ENCODE peak calls at places on chromosomes 16 and 17, in eight cellular contexts. L is CD4-positive, alpha-beta T cell; A is cardiac fibroblast; Y is fibroblast of mammary gland; B is breast epithelium; T is mesothelial cell of epicardium; G is GM12878; S is PC-9. O is an unnamed sample.

GRCh38 chr17:76427457-76428231 is 25.3 kb downstream of the UBE2O start:
- DNase-seq in Y (peak), G (no peak), S (no peak), L (no peak), B (no peak), T (no peak), A (peak), O (peak)

GRCh38 chr17:6066183-6066948 is 3.8 kb upstream of the WSCD1 start:
- DNase-seq in L (no peak), T (no peak), S (no peak), B (no peak), G (no peak), A (no peak), Y (peak), O (peak)

GRCh38 chr16:8685617-8686016 is 11.2 kb downstream of the ABAT start:
- DNase-seq in L (no peak), B (no peak), G (no peak), S (no peak), Y (no peak), T (no peak), A (no peak), O (no peak)

GRCh38 chr17:75153854-75154194 is 488 bp downstream of the JPT1 start:
- DNase-seq in S (no peak), T (no peak), B (no peak), Y (no peak), L (no peak), G (no peak), A (no peak), O (peak)

GRCh38 chr17:82489117-82489516 is 30.4 kb upstream of the FOXK2 start:
- DNase-seq in B (no peak), A (peak), S (no peak), T (no peak), Y (peak), L (no peak), G (no peak), O (peak)

GRCh38 chr17:49414271-49414621 is 436 bp downstream of the PHB1 start:
- DNase-seq in S (no peak), T (no peak), L (no peak), A (no peak), B (no peak), Y (peak), G (no peak), O (no peak)

GRCh38 chr16:1960665-1961630 is 1.6 kb downstream of the NDUFB10 start:
- DNase-seq in B (no peak), L (no peak), A (no peak), G (no peak), S (peak), T (no peak), Y (peak), O (peak)

GRCh38 chr17:35766903-35767510 is 6.3 kb downstream of the C17orf50 start:
- DNase-seq in Y (peak), L (no peak), G (no peak), A (peak), S (no peak), T (no peak), B (no peak), O (peak)

GRCh38 chr16:24701521-24701951 is 27.9 kb upstream of the TNRC6A start:
- DNase-seq in S (peak), T (no peak), A (peak), Y (peak), G (no peak), L (no peak), B (no peak), O (peak)

GRCh38 chr17:80220709-80221215 is 535 bp downstream of the SLC26A11 start:
- DNase-seq in T (no peak), Y (no peak), S (no peak), L (no peak), B (no peak), A (peak), G (no peak), O (no peak)

GRCh38 chr17:57574040-57574513 is 171.0 kb downstream of the CCDC182 start:
- DNase-seq in T (no peak), S (no peak), A (peak), G (no peak), Y (peak), L (no peak), B (peak), O (peak)

GRCh38 chr17:2194778-2195417 is 108.7 kb downstream of the SMG6 start:
- DNase-seq in B (no peak), T (no peak), A (peak), S (peak), L (no peak), Y (no peak), G (no peak), O (no peak)

GRCh38 chr16:12089492-12090161 is 113.1 kb downstream of the SNX29 start:
- DNase-seq in S (no peak), Y (peak), L (peak), A (peak), B (no peak), G (no peak), T (no peak), O (no peak)

GRCh38 chr16:74107795-74108610 is 188.6 kb upstream of the PSMD7 start:
- DNase-seq in B (no peak), A (peak), Y (peak), T (no peak), G (peak), S (peak), L (no peak), O (no peak)

GRCh38 chr17:45234641-45235040 is 13.0 kb downstream of the FMNL1 start:
- DNase-seq in T (no peak), Y (no peak), S (no peak), L (peak), A (no peak), B (no peak), G (no peak), O (no peak)

GRCh38 chr17:44527954-44528353 is 24.7 kb upstream of the GPATCH8 start:
- DNase-seq in B (no peak), Y (no peak), A (no peak), S (no peak), T (no peak), L (no peak), G (no peak), O (no peak)

GRCh38 chr16:86307518-86307903 is 202.8 kb upstream of the FOXF1 start:
- DNase-seq in T (no peak), A (peak), Y (peak), L (no peak), G (no peak), B (no peak), S (no peak), O (peak)

GRCh38 chr16:69399361-69399760 is 13.6 kb upstream of the TERF2 start:
- DNase-seq in S (no peak), Y (peak), G (no peak), A (peak), T (no peak), B (no peak), L (no peak), O (peak)

GRCh38 chr16:10754941-10755340 is 11.3 kb downstream of the NUBP1 start:
- DNase-seq in G (no peak), A (peak), T (no peak), Y (peak), L (no peak), B (no peak), S (peak), O (peak)

GRCh38 chr17:17345294-17345597 is 42.1 kb downstream of the NT5M start:
- DNase-seq in L (peak), A (no peak), Y (no peak), T (no peak), S (no peak), G (no peak), B (no peak), O (no peak)

GRCh38 chr16:14202697-14203096 is 131.6 kb downstream of the MRTFB start:
- DNase-seq in S (no peak), T (no peak), A (peak), B (no peak), L (no peak), G (no peak), Y (peak), O (no peak)

GRCh38 chr16:57778658-57779057 is 23.6 kb downstream of the KIFC3 start:
- DNase-seq in S (no peak), A (no peak), B (no peak), G (no peak), T (no peak), L (no peak), Y (no peak), O (no peak)

GRCh38 chr16:57773019-57773418 is 29.3 kb downstream of the KIFC3 start:
- DNase-seq in Y (no peak), T (no peak), G (no peak), B (no peak), A (no peak), S (no peak), L (no peak), O (no peak)

GRCh38 chr16:57774886-57775285 is 27.4 kb downstream of the KIFC3 start:
- DNase-seq in Y (no peak), G (no peak), B (no peak), L (no peak), A (no peak), T (no peak), S (no peak), O (no peak)

GRCh38 chr16:57773680-57774295 is 28.5 kb downstream of the KIFC3 start:
- DNase-seq in B (no peak), L (no peak), A (no peak), G (no peak), S (no peak), Y (peak), T (no peak), O (no peak)

DNA sequence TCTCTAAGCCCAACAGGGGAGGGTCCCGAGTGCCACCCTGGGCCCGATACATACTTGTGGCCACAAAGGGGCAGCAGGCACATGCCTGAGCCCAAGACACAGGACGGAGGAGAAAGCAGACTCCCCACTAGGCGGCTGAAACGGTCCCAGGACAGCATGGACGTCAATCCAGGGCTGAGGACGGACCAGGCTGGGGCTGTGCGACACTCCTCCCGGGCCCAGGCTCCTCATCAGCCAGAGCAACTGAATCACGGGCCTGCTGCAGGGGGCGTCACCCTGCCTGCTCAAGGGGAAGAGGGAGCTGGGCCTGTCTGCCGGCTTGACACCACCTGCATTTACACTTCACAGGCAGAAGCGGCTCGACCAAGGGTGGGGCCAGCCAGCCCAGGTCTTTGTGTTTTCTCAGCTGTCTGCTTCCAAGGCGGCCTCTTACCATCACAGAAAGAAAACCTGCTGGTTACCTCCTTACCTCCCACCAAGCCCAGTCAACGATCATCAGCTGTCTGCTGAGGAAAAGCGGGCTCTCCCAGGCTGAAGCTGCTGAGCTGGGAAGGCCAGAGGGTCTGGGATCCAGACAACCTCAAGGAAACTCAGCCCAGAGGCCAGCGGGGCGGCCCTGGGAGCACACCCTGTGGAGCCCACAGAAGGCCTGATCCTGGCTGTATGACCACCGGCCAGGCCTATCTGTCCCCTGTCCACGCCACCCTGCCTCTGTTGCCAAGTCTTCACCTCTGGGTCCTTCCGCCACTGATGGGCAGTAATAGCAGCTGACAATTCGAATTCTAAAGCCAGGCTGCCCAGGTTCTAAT is 26.4 kb downstream of the KIFC3 start:
- DNase-seq in A (peak), B (no peak), S (no peak), G (no peak), Y (no peak), L (no peak), T (no peak), O (no peak)
- TF ChIP-seq CTCF in A (no peak), B (no peak), S (no peak), G (peak), Y (no peak), L (no peak), T (peak), O (peak)

DNA sequence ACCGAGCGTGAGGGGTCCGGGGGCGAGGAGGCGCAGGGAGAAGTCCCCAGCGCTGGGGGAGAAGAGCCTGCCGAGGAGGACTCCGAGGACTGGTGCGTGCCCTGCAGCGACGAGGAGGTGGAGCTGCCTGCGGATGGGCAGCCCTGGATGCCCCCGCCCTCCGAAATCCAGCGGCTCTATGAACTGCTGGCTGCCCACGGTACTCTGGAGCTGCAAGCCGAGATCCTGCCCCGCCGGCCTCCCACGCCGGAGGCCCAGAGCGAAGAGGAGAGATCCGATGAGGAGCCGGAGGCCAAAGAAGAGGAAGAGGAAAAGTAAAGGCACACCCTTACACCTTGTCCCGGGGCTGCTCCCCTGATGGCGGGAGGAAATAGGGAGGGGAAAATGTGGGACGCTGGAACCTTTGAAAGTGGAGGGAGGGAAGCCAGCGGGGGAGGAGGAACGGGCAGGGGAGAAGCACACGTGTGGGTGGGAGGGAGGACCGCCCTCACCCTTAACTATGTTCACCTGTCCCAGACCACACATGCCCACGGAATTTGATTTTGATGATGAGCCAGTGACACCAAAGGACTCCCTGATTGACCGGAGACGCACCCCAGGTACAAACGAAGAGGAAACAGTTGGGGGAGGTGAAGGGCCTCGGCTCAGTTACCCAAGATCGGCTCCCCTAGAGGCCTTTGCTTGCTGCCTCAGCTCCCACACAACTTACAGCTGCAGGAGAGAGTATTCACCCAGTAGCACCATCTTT is 916 bp downstream of the PAGR1 start:
- DNase-seq in G (no peak), B (no peak), S (peak), Y (peak), L (peak), T (no peak), A (peak), O (peak)
- TF ChIP-seq CTCF in G (peak), B (no peak), S (no peak), Y (no peak), L (no peak), T (no peak), A (peak), O (no peak)

DNA sequence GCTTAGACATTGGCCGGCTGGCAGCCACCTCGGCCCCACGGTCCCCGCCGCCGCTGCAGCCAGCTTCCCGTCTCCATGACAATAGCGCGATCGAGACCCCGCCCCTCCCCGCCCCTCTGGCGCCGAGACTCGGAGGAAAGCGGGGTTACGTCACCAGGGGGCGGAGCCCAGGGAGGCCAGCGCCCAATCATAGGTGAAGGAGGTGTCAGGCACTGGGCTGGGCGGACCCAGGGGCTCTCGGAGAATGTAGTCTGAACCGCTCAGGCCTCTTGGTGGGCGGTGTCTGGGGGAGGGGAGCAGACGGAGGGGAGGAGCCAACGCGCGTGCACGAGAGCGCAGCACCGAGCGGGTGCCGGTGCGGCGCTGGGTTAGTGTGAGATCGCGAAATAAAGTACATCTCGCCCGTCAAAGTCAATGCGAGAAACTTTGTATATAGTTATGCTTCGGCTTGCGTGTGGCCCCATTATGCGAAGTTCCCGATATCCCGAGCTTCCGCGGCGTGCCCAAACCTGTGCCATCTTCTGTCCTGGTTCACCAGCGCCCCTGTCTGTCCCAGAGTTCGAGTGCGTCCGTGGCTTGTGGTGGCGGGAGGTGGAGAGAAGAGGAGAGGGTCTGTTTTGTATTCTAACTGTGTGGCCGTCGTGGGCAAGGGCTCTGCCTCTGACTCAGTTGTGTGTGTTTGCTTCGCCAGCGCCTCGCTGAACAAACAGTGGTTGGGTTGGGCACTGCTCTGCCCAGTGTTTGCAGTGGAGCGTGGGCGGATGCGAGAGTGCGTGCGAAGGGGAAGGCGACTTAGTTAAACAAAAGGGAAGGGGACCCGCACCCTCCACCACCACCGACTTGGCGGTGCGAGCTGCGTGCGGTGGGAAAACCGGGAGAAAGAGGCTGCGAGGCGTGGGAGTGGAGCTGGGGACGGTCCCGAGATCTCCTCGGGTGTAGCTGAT is 1.3 kb upstream of the IRX5 start:
- DNase-seq in T (peak), A (peak), B (peak), Y (peak), G (peak), L (peak), S (peak), O (peak)
- TF ChIP-seq CTCF in T (no peak), A (peak), B (peak), Y (no peak), G (no peak), L (no peak), S (no peak), O (peak)

DNA sequence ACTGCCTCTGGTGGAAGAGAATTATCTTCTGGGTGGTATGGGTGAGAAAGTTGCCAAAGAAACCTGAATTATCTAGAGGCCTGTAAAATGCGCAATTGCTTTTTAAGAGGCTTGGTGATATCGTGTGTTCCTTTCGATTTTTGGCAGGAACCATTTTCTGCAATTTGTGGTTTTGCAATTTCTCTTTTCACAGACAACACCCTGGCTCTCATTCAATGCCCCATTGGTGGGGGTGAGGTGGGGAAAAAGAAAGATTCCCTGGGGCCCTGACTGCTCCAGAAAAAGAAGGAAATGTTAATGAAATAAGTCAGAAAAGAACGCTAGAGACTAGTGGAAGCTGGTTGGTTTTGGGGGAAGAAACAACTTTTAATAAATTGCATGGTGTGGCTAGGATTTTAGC is 77.4 kb downstream of the ANKFN1 start:
- DNase-seq in B (no peak), G (no peak), Y (peak), T (no peak), A (peak), L (no peak), S (no peak), O (no peak)
- TF ChIP-seq CTCF in B (no peak), G (no peak), Y (no peak), T (no peak), A (no peak), L (no peak), S (no peak), O (no peak)

GRCh38 chr17:28717578-28718316 is at the start of gene RAB34:
- DNase-seq in G (no peak), A (peak), T (peak), Y (peak), L (peak), S (peak), B (peak), O (peak)

GRCh38 chr17:28718990-28719433 is 773 bp upstream of the RPL23A start:
- DNase-seq in B (no peak), T (no peak), S (no peak), Y (no peak), G (no peak), L (no peak), A (no peak), O (no peak)

GRCh38 chr17:28722413-28723158 is 2.8 kb downstream of the RPL23A start:
- DNase-seq in A (no peak), L (no peak), Y (no peak), S (no peak), T (no peak), B (no peak), G (no peak), O (no peak)

GRCh38 chr17:28718317-28718672 is 627 bp upstream of the RAB34 start:
- DNase-seq in Y (no peak), A (peak), T (no peak), S (no peak), G (no peak), L (no peak), B (no peak), O (no peak)

GRCh38 chr17:28720247-28720996 is 637 bp downstream of the RPL23A start:
- DNase-seq in Y (no peak), T (no peak), B (no peak), A (no peak), S (no peak), G (no peak), L (no peak), O (no peak)
- TF ChIP-seq CTCF in Y (no peak), T (no peak), B (no peak), A (peak), S (no peak), G (peak), L (no peak), O (peak)

DNA sequence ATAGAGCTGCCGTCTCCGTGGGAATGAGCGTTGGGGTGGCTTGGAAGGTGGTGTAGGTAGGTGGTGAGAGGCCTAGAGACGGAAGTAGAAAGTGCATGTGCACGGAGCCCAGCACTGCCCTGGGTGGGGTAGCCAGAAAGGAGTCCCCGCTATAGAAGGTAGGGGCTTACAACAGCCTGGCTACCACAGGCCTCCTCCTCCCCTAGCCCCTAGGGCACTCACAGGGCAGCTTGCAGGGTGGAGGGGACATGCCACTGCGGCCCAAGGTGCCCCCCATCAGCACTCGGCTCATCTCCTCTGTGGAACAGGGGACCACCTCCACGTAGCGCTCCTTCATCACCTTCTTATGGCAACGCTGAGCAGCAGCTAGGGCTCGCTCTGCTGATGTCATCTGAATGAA is 5.0 kb downstream of the ESRP2 start:
- DNase-seq in G (no peak), S (no peak), T (no peak), Y (no peak), A (no peak), B (no peak), L (peak), O (no peak)
- TF ChIP-seq CTCF in G (no peak), S (no peak), T (no peak), Y (no peak), A (no peak), B (no peak), L (no peak), O (no peak)